ENCODE peak calls at places on chromosomes 2 and 18, in eight cellular contexts. One of them, this sample, is unnamed.

GRCh38 chr2:241860184-241861078 is 1.7 kb upstream of the PDCD1 start:
- DNase-seq in kidney: peak; percentile 72
- DNase-seq in Panc1: no peak
- DNase-seq in renal cortical epithelial cell: no peak
- DNase-seq in foreskin fibroblast: no peak
- DNase-seq in Daoy: no peak
- DNase-seq in pancreas: no peak
- DNase-seq in stimulated activated CD4-positive, alpha-beta T cell treated with anti-CD3 and anti-CD28 coated beads, Interleukin-15, amount 100 ng/mL, for 1 hour: no peak
- DNase-seq in this sample: no peak

GRCh38 chr18:9494778-9495302 is 19.5 kb downstream of the RALBP1 start:
- DNase-seq in foreskin fibroblast: no peak
- DNase-seq in Panc1: no peak
- DNase-seq in renal cortical epithelial cell: no peak
- DNase-seq in stimulated activated CD4-positive, alpha-beta T cell treated with anti-CD3 and anti-CD28 coated beads, Interleukin-15, amount 100 ng/mL, for 1 hour: no peak
- DNase-seq in Daoy: peak; percentile 5
- DNase-seq in pancreas: no peak
- DNase-seq in kidney: no peak
- DNase-seq in this sample: peak; percentile 15

GRCh38 chr2:224260605-224261004 is 141.3 kb downstream of the FAM124B start:
- DNase-seq in foreskin fibroblast: peak; percentile 45
- DNase-seq in pancreas: no peak
- DNase-seq in Panc1: no peak
- DNase-seq in renal cortical epithelial cell: no peak
- DNase-seq in stimulated activated CD4-positive, alpha-beta T cell treated with anti-CD3 and anti-CD28 coated beads, Interleukin-15, amount 100 ng/mL, for 1 hour: no peak
- DNase-seq in kidney: no peak
- DNase-seq in Daoy: no peak
- DNase-seq in this sample: no peak

GRCh38 chr2:45156605-45157004 is 147.4 kb upstream of the SIX2 start:
- DNase-seq in kidney: no peak
- DNase-seq in Daoy: no peak
- DNase-seq in foreskin fibroblast: no peak
- DNase-seq in Panc1: no peak
- DNase-seq in renal cortical epithelial cell: no peak
- DNase-seq in pancreas: no peak
- DNase-seq in stimulated activated CD4-positive, alpha-beta T cell treated with anti-CD3 and anti-CD28 coated beads, Interleukin-15, amount 100 ng/mL, for 1 hour: no peak
- DNase-seq in this sample: no peak

GRCh38 chr2:60945341-60945740 is 64.0 kb downstream of the REL start:
- DNase-seq in foreskin fibroblast: no peak
- DNase-seq in kidney: no peak
- DNase-seq in Daoy: no peak
- DNase-seq in stimulated activated CD4-positive, alpha-beta T cell treated with anti-CD3 and anti-CD28 coated beads, Interleukin-15, amount 100 ng/mL, for 1 hour: no peak
- DNase-seq in Panc1: no peak
- DNase-seq in renal cortical epithelial cell: no peak
- DNase-seq in pancreas: no peak
- DNase-seq in this sample: no peak

GRCh38 chr2:217987391-217987790 is 15.4 kb downstream of the TNS1 start:
- DNase-seq in kidney: no peak
- DNase-seq in Panc1: no peak
- DNase-seq in Daoy: no peak
- DNase-seq in foreskin fibroblast: no peak
- DNase-seq in stimulated activated CD4-positive, alpha-beta T cell treated with anti-CD3 and anti-CD28 coated beads, Interleukin-15, amount 100 ng/mL, for 1 hour: no peak
- DNase-seq in pancreas: peak; percentile 12
- DNase-seq in renal cortical epithelial cell: no peak
- DNase-seq in this sample: no peak

GRCh38 chr2:219398721-219399333 is 11.1 kb upstream of the DNPEP start:
- DNase-seq in kidney: no peak
- DNase-seq in pancreas: peak; percentile 53
- DNase-seq in Panc1: no peak
- DNase-seq in stimulated activated CD4-positive, alpha-beta T cell treated with anti-CD3 and anti-CD28 coated beads, Interleukin-15, amount 100 ng/mL, for 1 hour: no peak
- DNase-seq in Daoy: no peak
- DNase-seq in renal cortical epithelial cell: no peak
- DNase-seq in foreskin fibroblast: no peak
- DNase-seq in this sample: peak; percentile 65

GRCh38 chr18:59834267-59834666 is 65.5 kb upstream of the PMAIP1 start:
- DNase-seq in Daoy: no peak
- DNase-seq in stimulated activated CD4-positive, alpha-beta T cell treated with anti-CD3 and anti-CD28 coated beads, Interleukin-15, amount 100 ng/mL, for 1 hour: no peak
- DNase-seq in kidney: no peak
- DNase-seq in renal cortical epithelial cell: no peak
- DNase-seq in foreskin fibroblast: no peak
- DNase-seq in Panc1: no peak
- DNase-seq in pancreas: no peak
- DNase-seq in this sample: no peak

GRCh38 chr18:31990823-31991222 is 27.8 kb upstream of the RNF125 start:
- DNase-seq in Panc1: no peak
- DNase-seq in kidney: no peak
- DNase-seq in foreskin fibroblast: no peak
- DNase-seq in pancreas: no peak
- DNase-seq in renal cortical epithelial cell: peak; percentile 60
- DNase-seq in Daoy: no peak
- DNase-seq in stimulated activated CD4-positive, alpha-beta T cell treated with anti-CD3 and anti-CD28 coated beads, Interleukin-15, amount 100 ng/mL, for 1 hour: no peak
- DNase-seq in this sample: no peak

GRCh38 chr18:63062246-63062645 is 257.3 kb downstream of the BCL2 start:
- DNase-seq in foreskin fibroblast: no peak
- DNase-seq in Daoy: no peak
- DNase-seq in Panc1: no peak
- DNase-seq in renal cortical epithelial cell: no peak
- DNase-seq in kidney: no peak
- DNase-seq in pancreas: no peak
- DNase-seq in stimulated activated CD4-positive, alpha-beta T cell treated with anti-CD3 and anti-CD28 coated beads, Interleukin-15, amount 100 ng/mL, for 1 hour: no peak
- DNase-seq in this sample: peak; percentile 43

GRCh38 chr2:164818149-164819136 is 23.2 kb downstream of the COBLL1 start:
- DNase-seq in foreskin fibroblast: no peak
- DNase-seq in Panc1: no peak
- DNase-seq in kidney: no peak
- DNase-seq in stimulated activated CD4-positive, alpha-beta T cell treated with anti-CD3 and anti-CD28 coated beads, Interleukin-15, amount 100 ng/mL, for 1 hour: no peak
- DNase-seq in renal cortical epithelial cell: peak; percentile 38
- DNase-seq in Daoy: no peak
- DNase-seq in pancreas: no peak
- DNase-seq in this sample: no peak

GRCh38 chr2:194346189-194346588 is 1310.8 kb upstream of the SLC39A10 start:
- DNase-seq in renal cortical epithelial cell: no peak
- DNase-seq in kidney: no peak
- DNase-seq in foreskin fibroblast: no peak
- DNase-seq in pancreas: no peak
- DNase-seq in Panc1: no peak
- DNase-seq in stimulated activated CD4-positive, alpha-beta T cell treated with anti-CD3 and anti-CD28 coated beads, Interleukin-15, amount 100 ng/mL, for 1 hour: no peak
- DNase-seq in Daoy: no peak
- DNase-seq in this sample: no peak

GRCh38 chr2:216688731-216689360 is 6.5 kb downstream of the IGFBP5 start:
- DNase-seq in pancreas: no peak
- DNase-seq in renal cortical epithelial cell: no peak
- DNase-seq in Daoy: no peak
- DNase-seq in kidney: no peak
- DNase-seq in stimulated activated CD4-positive, alpha-beta T cell treated with anti-CD3 and anti-CD28 coated beads, Interleukin-15, amount 100 ng/mL, for 1 hour: no peak
- DNase-seq in foreskin fibroblast: no peak
- DNase-seq in Panc1: no peak
- DNase-seq in this sample: no peak

GRCh38 chr18:34595673-34596072 is 114.4 kb upstream of the DTNA start:
- DNase-seq in pancreas: no peak
- DNase-seq in renal cortical epithelial cell: peak; percentile 58
- DNase-seq in stimulated activated CD4-positive, alpha-beta T cell treated with anti-CD3 and anti-CD28 coated beads, Interleukin-15, amount 100 ng/mL, for 1 hour: no peak
- DNase-seq in foreskin fibroblast: peak; percentile 40
- DNase-seq in Panc1: no peak
- DNase-seq in Daoy: no peak
- DNase-seq in kidney: no peak
- DNase-seq in this sample: peak; percentile 44

GRCh38 chr2:196131384-196131861 is 40.0 kb downstream of the STK17B start:
- DNase-seq in kidney: no peak
- DNase-seq in Daoy: peak; percentile 69
- DNase-seq in pancreas: no peak
- DNase-seq in renal cortical epithelial cell: no peak
- DNase-seq in Panc1: peak; percentile 45
- DNase-seq in stimulated activated CD4-positive, alpha-beta T cell treated with anti-CD3 and anti-CD28 coated beads, Interleukin-15, amount 100 ng/mL, for 1 hour: peak; percentile 40
- DNase-seq in foreskin fibroblast: no peak
- DNase-seq in this sample: peak; percentile 22

GRCh38 chr2:232655392-232655791 is 22.0 kb downstream of the EFHD1 start:
- DNase-seq in kidney: no peak
- DNase-seq in stimulated activated CD4-positive, alpha-beta T cell treated with anti-CD3 and anti-CD28 coated beads, Interleukin-15, amount 100 ng/mL, for 1 hour: no peak
- DNase-seq in pancreas: no peak
- DNase-seq in foreskin fibroblast: no peak
- DNase-seq in Panc1: no peak
- DNase-seq in Daoy: no peak
- DNase-seq in renal cortical epithelial cell: peak; percentile 79
- DNase-seq in this sample: no peak

GRCh38 chr2:239227111-239227581 is 173.7 kb downstream of the HDAC4 start:
- DNase-seq in kidney: no peak
- DNase-seq in Daoy: no peak
- DNase-seq in foreskin fibroblast: no peak
- DNase-seq in pancreas: no peak
- DNase-seq in renal cortical epithelial cell: no peak
- DNase-seq in Panc1: no peak
- DNase-seq in stimulated activated CD4-positive, alpha-beta T cell treated with anti-CD3 and anti-CD28 coated beads, Interleukin-15, amount 100 ng/mL, for 1 hour: no peak
- DNase-seq in this sample: no peak

GRCh38 chr2:12057436-12058166 is 311.2 kb downstream of the LPIN1 start:
- DNase-seq in stimulated activated CD4-positive, alpha-beta T cell treated with anti-CD3 and anti-CD28 coated beads, Interleukin-15, amount 100 ng/mL, for 1 hour: no peak
- DNase-seq in foreskin fibroblast: peak; percentile 32
- DNase-seq in Panc1: no peak
- DNase-seq in pancreas: no peak
- DNase-seq in kidney: peak; percentile 63
- DNase-seq in Daoy: peak; percentile 93
- DNase-seq in renal cortical epithelial cell: no peak
- DNase-seq in this sample: no peak

GRCh38 chr2:175309799-175310198 is 128.3 kb upstream of the ATP5MC3 start:
- DNase-seq in renal cortical epithelial cell: peak; percentile 4
- DNase-seq in Daoy: peak; percentile 39
- DNase-seq in kidney: no peak
- DNase-seq in pancreas: no peak
- DNase-seq in stimulated activated CD4-positive, alpha-beta T cell treated with anti-CD3 and anti-CD28 coated beads, Interleukin-15, amount 100 ng/mL, for 1 hour: no peak
- DNase-seq in foreskin fibroblast: peak; percentile 8
- DNase-seq in Panc1: no peak
- DNase-seq in this sample: peak; percentile 36

GRCh38 chr2:161999331-161999730 is 74.7 kb downstream of the DPP4 start:
- DNase-seq in foreskin fibroblast: no peak
- DNase-seq in stimulated activated CD4-positive, alpha-beta T cell treated with anti-CD3 and anti-CD28 coated beads, Interleukin-15, amount 100 ng/mL, for 1 hour: no peak
- DNase-seq in renal cortical epithelial cell: no peak
- DNase-seq in pancreas: no peak
- DNase-seq in Panc1: no peak
- DNase-seq in Daoy: no peak
- DNase-seq in kidney: no peak
- DNase-seq in this sample: no peak

GRCh38 chr2:64562148-64562784 is 38.1 kb downstream of the AFTPH start:
- DNase-seq in foreskin fibroblast: no peak
- DNase-seq in Daoy: no peak
- DNase-seq in renal cortical epithelial cell: peak; percentile 41
- DNase-seq in stimulated activated CD4-positive, alpha-beta T cell treated with anti-CD3 and anti-CD28 coated beads, Interleukin-15, amount 100 ng/mL, for 1 hour: no peak
- DNase-seq in Panc1: no peak
- DNase-seq in kidney: no peak
- DNase-seq in pancreas: no peak
- DNase-seq in this sample: peak; percentile 20

GRCh38 chr18:50956116-50956515 is 11.7 kb upstream of the ELAC1 start:
- DNase-seq in stimulated activated CD4-positive, alpha-beta T cell treated with anti-CD3 and anti-CD28 coated beads, Interleukin-15, amount 100 ng/mL, for 1 hour: no peak
- DNase-seq in kidney: no peak
- DNase-seq in renal cortical epithelial cell: peak; percentile 11
- DNase-seq in Daoy: no peak
- DNase-seq in Panc1: no peak
- DNase-seq in foreskin fibroblast: no peak
- DNase-seq in pancreas: no peak
- DNase-seq in this sample: no peak

GRCh38 chr18:78406743-78407455 is 572.7 kb upstream of the SALL3 start:
- DNase-seq in foreskin fibroblast: no peak
- DNase-seq in stimulated activated CD4-positive, alpha-beta T cell treated with anti-CD3 and anti-CD28 coated beads, Interleukin-15, amount 100 ng/mL, for 1 hour: no peak
- DNase-seq in renal cortical epithelial cell: no peak
- DNase-seq in Daoy: peak; percentile 53
- DNase-seq in kidney: no peak
- DNase-seq in Panc1: no peak
- DNase-seq in pancreas: no peak
- DNase-seq in this sample: no peak

GRCh38 chr2:47208852-47209606 is 53.9 kb upstream of the STPG4 start:
- DNase-seq in foreskin fibroblast: no peak
- DNase-seq in kidney: no peak
- DNase-seq in Daoy: peak; percentile 79
- DNase-seq in pancreas: no peak
- DNase-seq in stimulated activated CD4-positive, alpha-beta T cell treated with anti-CD3 and anti-CD28 coated beads, Interleukin-15, amount 100 ng/mL, for 1 hour: no peak
- DNase-seq in renal cortical epithelial cell: no peak
- DNase-seq in Panc1: no peak
- DNase-seq in this sample: peak; percentile 34

GRCh38 chr2:52934920-52935640 is 832.5 kb upstream of the CHAC2 start:
- DNase-seq in Panc1: no peak
- DNase-seq in Daoy: no peak
- DNase-seq in foreskin fibroblast: no peak
- DNase-seq in kidney: no peak
- DNase-seq in pancreas: no peak
- DNase-seq in stimulated activated CD4-positive, alpha-beta T cell treated with anti-CD3 and anti-CD28 coated beads, Interleukin-15, amount 100 ng/mL, for 1 hour: no peak
- DNase-seq in renal cortical epithelial cell: no peak
- DNase-seq in this sample: no peak

GRCh38 chr2:127679680-127680361 is 4.5 kb upstream of the LIMS2 start:
- DNase-seq in kidney: no peak
- DNase-seq in stimulated activated CD4-positive, alpha-beta T cell treated with anti-CD3 and anti-CD28 coated beads, Interleukin-15, amount 100 ng/mL, for 1 hour: no peak
- DNase-seq in renal cortical epithelial cell: no peak
- DNase-seq in Daoy: no peak
- DNase-seq in foreskin fibroblast: no peak
- DNase-seq in Panc1: no peak
- DNase-seq in pancreas: no peak
- DNase-seq in this sample: no peak

GRCh38 chr2:62465741-62466500 is 40.1 kb downstream of the TMEM17 start:
- DNase-seq in pancreas: no peak
- DNase-seq in Daoy: no peak
- DNase-seq in stimulated activated CD4-positive, alpha-beta T cell treated with anti-CD3 and anti-CD28 coated beads, Interleukin-15, amount 100 ng/mL, for 1 hour: no peak
- DNase-seq in kidney: peak; percentile 41
- DNase-seq in renal cortical epithelial cell: no peak
- DNase-seq in Panc1: no peak
- DNase-seq in foreskin fibroblast: no peak
- DNase-seq in this sample: no peak

GRCh38 chr2:238284802-238285515 is 3.5 kb downstream of the PER2 start:
- DNase-seq in stimulated activated CD4-positive, alpha-beta T cell treated with anti-CD3 and anti-CD28 coated beads, Interleukin-15, amount 100 ng/mL, for 1 hour: no peak
- DNase-seq in Daoy: no peak
- DNase-seq in renal cortical epithelial cell: no peak
- DNase-seq in Panc1: no peak
- DNase-seq in pancreas: peak; percentile 68
- DNase-seq in foreskin fibroblast: no peak
- DNase-seq in kidney: peak; percentile 58
- DNase-seq in this sample: no peak

GRCh38 chr2:112740522-112740921 is 19.7 kb downstream of the NT5DC4 start:
- DNase-seq in kidney: no peak
- DNase-seq in renal cortical epithelial cell: no peak
- DNase-seq in Panc1: no peak
- DNase-seq in stimulated activated CD4-positive, alpha-beta T cell treated with anti-CD3 and anti-CD28 coated beads, Interleukin-15, amount 100 ng/mL, for 1 hour: no peak
- DNase-seq in pancreas: no peak
- DNase-seq in Daoy: no peak
- DNase-seq in foreskin fibroblast: no peak
- DNase-seq in this sample: no peak

GRCh38 chr2:129165001-129165400 is 814.5 kb upstream of the RAB6C start:
- DNase-seq in Daoy: no peak
- DNase-seq in pancreas: no peak
- DNase-seq in renal cortical epithelial cell: no peak
- DNase-seq in kidney: no peak
- DNase-seq in foreskin fibroblast: no peak
- DNase-seq in Panc1: no peak
- DNase-seq in stimulated activated CD4-positive, alpha-beta T cell treated with anti-CD3 and anti-CD28 coated beads, Interleukin-15, amount 100 ng/mL, for 1 hour: no peak
- DNase-seq in this sample: no peak

GRCh38 chr2:108182489-108182888 is 57.3 kb upstream of the SULT1C3 start:
- DNase-seq in pancreas: no peak
- DNase-seq in stimulated activated CD4-positive, alpha-beta T cell treated with anti-CD3 and anti-CD28 coated beads, Interleukin-15, amount 100 ng/mL, for 1 hour: no peak
- DNase-seq in foreskin fibroblast: no peak
- DNase-seq in Daoy: peak; percentile 39
- DNase-seq in Panc1: no peak
- DNase-seq in renal cortical epithelial cell: no peak
- DNase-seq in kidney: no peak
- DNase-seq in this sample: peak; percentile 41

GRCh38 chr2:233449071-233449901 is 95.0 kb downstream of the DGKD start:
- DNase-seq in foreskin fibroblast: peak; percentile 52
- DNase-seq in Panc1: no peak
- DNase-seq in pancreas: no peak
- DNase-seq in stimulated activated CD4-positive, alpha-beta T cell treated with anti-CD3 and anti-CD28 coated beads, Interleukin-15, amount 100 ng/mL, for 1 hour: no peak
- DNase-seq in kidney: peak; percentile 72
- DNase-seq in Daoy: peak; percentile 74
- DNase-seq in renal cortical epithelial cell: peak; percentile 12
- DNase-seq in this sample: peak; percentile 6

GRCh38 chr2:205188516-205189138 is 493.7 kb upstream of the NRP2 start:
- DNase-seq in renal cortical epithelial cell: peak; percentile 77
- DNase-seq in Panc1: no peak
- DNase-seq in pancreas: peak; percentile 25
- DNase-seq in foreskin fibroblast: peak; percentile 68
- DNase-seq in stimulated activated CD4-positive, alpha-beta T cell treated with anti-CD3 and anti-CD28 coated beads, Interleukin-15, amount 100 ng/mL, for 1 hour: no peak
- DNase-seq in Daoy: peak; percentile 11
- DNase-seq in kidney: no peak
- DNase-seq in this sample: peak; percentile 55

This sample was measured in HCEC 1CT.